ENCODE peak calls at places on chromosomes 16 and 17, in four cellular contexts. P is NCI-H1417 treated with DMSO at 0.1 percent for 48 hours, Q is sigmoid colon, B is skeletal muscle cell. H is an unnamed sample.

GRCh38 chr16:64250866-64251265 is 871.0 kb downstream of the CDH11 start:
- DNase-seq in P (no peak), Q (no peak), B (no peak), H (no peak)

GRCh38 chr16:85733839-85734170 is 17.1 kb downstream of the C16orf74 start:
- DNase-seq in Q (no peak), B (peak), P (no peak), H (no peak)

GRCh38 chr16:68338326-68339119 is 27.7 kb downstream of the PRMT7 start:
- DNase-seq in Q (no peak), P (no peak), B (no peak), H (no peak)

GRCh38 chr16:20023190-20023589 is 50.5 kb downstream of the GPR139 start:
- DNase-seq in P (no peak), Q (no peak), B (no peak), H (no peak)

GRCh38 chr16:51682905-51683304 is 531.8 kb upstream of the SALL1 start:
- DNase-seq in B (no peak), P (no peak), Q (no peak), H (no peak)

GRCh38 chr17:21352221-21352980 is 23.8 kb upstream of the KCNJ12 start:
- DNase-seq in B (no peak), Q (peak), P (no peak), H (no peak)

GRCh38 chr17:34499576-34499975 is 79.8 kb upstream of the TMEM132E start:
- DNase-seq in Q (no peak), P (no peak), B (peak), H (no peak)

GRCh38 chr17:81741594-81742452 is 29.7 kb downstream of the SLC25A10 start:
- DNase-seq in B (no peak), P (no peak), Q (peak), H (no peak)

GRCh38 chr17:29619251-29619650 is 3.5 kb downstream of the CORO6 start:
- DNase-seq in Q (peak), B (no peak), P (no peak), H (no peak)

GRCh38 chr17:51164911-51165679 is 1.1 kb upstream of the NME2 start:
- DNase-seq in B (no peak), Q (no peak), P (no peak), H (no peak)

GRCh38 chr17:8726951-8727555 is 17.6 kb downstream of the CCDC42 start:
- DNase-seq in Q (no peak), B (peak), P (no peak), H (no peak)

GRCh38 chr17:62059394-62059793 is 5.7 kb downstream of the MED13 start:
- DNase-seq in B (no peak), Q (no peak), P (no peak), H (no peak)

GRCh38 chr17:58337126-58337599 is 8.6 kb upstream of the TSPOAP1 start:
- DNase-seq in Q (no peak), P (no peak), B (no peak), H (no peak)

GRCh38 chr17:27567563-27567859 is 63.5 kb upstream of the LGALS9 start:
- DNase-seq in P (no peak), Q (no peak), B (no peak), H (no peak)

GRCh38 chr17:1447061-1447460 is 9.0 kb downstream of the CRK start:
- DNase-seq in Q (no peak), B (no peak), P (no peak), H (no peak)

GRCh38 chr17:28582513-28582912 is 5.8 kb upstream of the ALDOC start:
- DNase-seq in P (no peak), Q (no peak), B (no peak), H (no peak)

GRCh38 chr16:914453-914852 is 56.3 kb downstream of the LMF1 start:
- DNase-seq in Q (no peak), B (no peak), P (no peak), H (no peak)

GRCh38 chr17:19750020-19750572 is 2.0 kb upstream of the ALDH3A1 start:
- DNase-seq in Q (no peak), B (no peak), P (no peak), H (no peak)

GRCh38 chr16:11136600-11136999 is 119.4 kb downstream of the SOCS1 start:
- DNase-seq in B (no peak), Q (no peak), P (peak), H (no peak)

GRCh38 chr17:52710363-52710901 is 551.9 kb upstream of the CA10 start:
- DNase-seq in B (no peak), P (no peak), Q (no peak), H (no peak)

GRCh38 chr16:75491876-75492275 is 3.4 kb downstream of the CHST6 start:
- DNase-seq in P (no peak), B (no peak), Q (no peak), H (no peak)

GRCh38 chr17:45700171-45701090 is 83.7 kb upstream of the CRHR1 start:
- DNase-seq in Q (no peak), P (peak), B (no peak), H (peak)

H was measured in NCI-H187 treated with DMSO at 0.1 percent for 48 hours.